ENCODE peak calls at places on chromosomes 6 and 20, in five cellular contexts. One of them, this sample, is unnamed.

GRCh38 chr6:132902866-132903265 is 88.5 kb downstream of the RPS12 start:
- DNase-seq in A549: no peak
- DNase-seq in CD8-positive, alpha-beta memory T cell: no peak
- DNase-seq in Peyer's patch: no peak
- DNase-seq in tibial artery: no peak
- DNase-seq in this sample: no peak

GRCh38 chr6:166244353-166245045 is 63.7 kb downstream of the PRR18 start:
- DNase-seq in tibial artery: no peak
- DNase-seq in Peyer's patch: no peak
- DNase-seq in CD8-positive, alpha-beta memory T cell: no peak
- DNase-seq in A549: no peak
- DNase-seq in this sample: no peak

GRCh38 chr20:23156170-23156841 is 70.2 kb upstream of the CD93 start:
- DNase-seq in Peyer's patch: no peak
- DNase-seq in CD8-positive, alpha-beta memory T cell: no peak
- DNase-seq in A549: peak; percentile 52
- DNase-seq in tibial artery: peak; percentile 79
- DNase-seq in this sample: no peak

GRCh38 chr6:1390805-1391511 is 1.6 kb downstream of the FOXF2 start:
- DNase-seq in Peyer's patch: no peak
- DNase-seq in A549: no peak
- DNase-seq in tibial artery: no peak
- DNase-seq in CD8-positive, alpha-beta memory T cell: no peak
- DNase-seq in this sample: no peak

GRCh38 chr20:62063981-62064787 is 1.5 kb downstream of the TAF4 start:
- DNase-seq in A549: no peak
- DNase-seq in CD8-positive, alpha-beta memory T cell: no peak
- DNase-seq in tibial artery: no peak
- DNase-seq in Peyer's patch: peak; percentile 74
- DNase-seq in this sample: peak; percentile 64

GRCh38 chr20:33568378-33569289 is 78.7 kb downstream of the CBFA2T2 start:
- DNase-seq in CD8-positive, alpha-beta memory T cell: no peak
- DNase-seq in tibial artery: no peak
- DNase-seq in A549: no peak
- DNase-seq in Peyer's patch: no peak
- DNase-seq in this sample: no peak

GRCh38 chr6:169048185-169048584 is 205.5 kb downstream of the THBS2 start:
- DNase-seq in Peyer's patch: no peak
- DNase-seq in A549: no peak
- DNase-seq in CD8-positive, alpha-beta memory T cell: no peak
- DNase-seq in tibial artery: no peak
- DNase-seq in this sample: no peak

GRCh38 chr6:10412948-10413849 is 1.7 kb downstream of the TFAP2A start:
- DNase-seq in A549: no peak
- DNase-seq in tibial artery: no peak
- DNase-seq in Peyer's patch: peak; percentile 50
- DNase-seq in CD8-positive, alpha-beta memory T cell: no peak
- DNase-seq in this sample: no peak

GRCh38 chr20:22563062-22563965 is 21.1 kb downstream of the FOXA2 start:
- DNase-seq in CD8-positive, alpha-beta memory T cell: no peak
- DNase-seq in tibial artery: no peak
- DNase-seq in Peyer's patch: no peak
- DNase-seq in A549: no peak
- DNase-seq in this sample: no peak

GRCh38 chr20:13396036-13396435 is 175.0 kb downstream of the ISM1 start:
- DNase-seq in tibial artery: no peak
- DNase-seq in CD8-positive, alpha-beta memory T cell: no peak
- DNase-seq in Peyer's patch: no peak
- DNase-seq in A549: no peak
- DNase-seq in this sample: no peak

GRCh38 chr6:69308584-69308983 is 488.2 kb downstream of the LMBRD1 start:
- DNase-seq in tibial artery: no peak
- DNase-seq in CD8-positive, alpha-beta memory T cell: no peak
- DNase-seq in Peyer's patch: no peak
- DNase-seq in A549: no peak
- DNase-seq in this sample: no peak

GRCh38 chr20:19828233-19828632 is 70.2 kb downstream of the RIN2 start:
- DNase-seq in A549: peak; percentile 64
- DNase-seq in tibial artery: no peak
- DNase-seq in CD8-positive, alpha-beta memory T cell: no peak
- DNase-seq in Peyer's patch: no peak
- DNase-seq in this sample: peak; percentile 18
- H3K4me1 ChIP-seq in A549: peaks cover 21% of the 10 kb centered on the region
- H3K4me1 ChIP-seq in tibial artery: no peaks in the 10 kb centered on the region
- H3K4me1 ChIP-seq in CD8-positive, alpha-beta memory T cell: no peaks in the 10 kb centered on the region
- H3K4me1 ChIP-seq in Peyer's patch: no peaks in the 10 kb centered on the region
- H3K4me1 ChIP-seq in this sample: no peaks in the 10 kb centered on the region

GRCh38 chr6:15502451-15503345 is 160.1 kb downstream of the DTNBP1 start:
- DNase-seq in A549: no peak
- DNase-seq in Peyer's patch: no peak
- DNase-seq in CD8-positive, alpha-beta memory T cell: no peak
- DNase-seq in tibial artery: no peak
- DNase-seq in this sample: no peak
- H3K4me1 ChIP-seq in A549: peaks cover 3% of the 10 kb centered on the region
- H3K4me1 ChIP-seq in Peyer's patch: no peaks in the 10 kb centered on the region
- H3K4me1 ChIP-seq in CD8-positive, alpha-beta memory T cell: no peaks in the 10 kb centered on the region
- H3K4me1 ChIP-seq in tibial artery: peaks cover 3% of the 10 kb centered on the region
- H3K4me1 ChIP-seq in this sample: no peaks in the 10 kb centered on the region

GRCh38 chr6:47064274-47064673 is 22.1 kb upstream of the ADGRF1 start:
- DNase-seq in CD8-positive, alpha-beta memory T cell: no peak
- DNase-seq in Peyer's patch: no peak
- DNase-seq in A549: no peak
- DNase-seq in tibial artery: no peak
- DNase-seq in this sample: no peak
- H3K4me1 ChIP-seq in CD8-positive, alpha-beta memory T cell: no peaks in the 10 kb centered on the region
- H3K4me1 ChIP-seq in Peyer's patch: no peaks in the 10 kb centered on the region
- H3K4me1 ChIP-seq in A549: no peaks in the 10 kb centered on the region
- H3K4me1 ChIP-seq in tibial artery: no peaks in the 10 kb centered on the region
- H3K4me1 ChIP-seq in this sample: no peaks in the 10 kb centered on the region

DNA sequence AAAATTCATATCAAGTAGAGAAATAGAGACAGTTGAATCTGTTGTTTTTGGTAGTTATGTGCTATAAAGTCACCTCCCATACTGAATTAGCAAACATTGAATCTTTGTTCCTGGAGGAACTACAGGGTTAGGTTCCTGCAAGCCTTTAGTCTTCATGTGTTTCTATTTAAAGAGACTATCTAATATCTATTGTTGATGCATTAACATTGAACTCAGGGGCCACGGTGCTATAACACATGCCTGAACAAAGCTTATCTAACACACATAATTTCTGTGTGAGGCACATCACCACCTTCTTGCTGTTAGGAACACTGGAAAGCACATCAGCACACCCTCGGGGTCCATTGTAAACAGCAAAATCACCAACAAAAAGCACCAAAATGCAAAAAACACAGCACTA is 21.2 kb downstream of the ARFGEF2 start:
- DNase-seq in A549: no peak
- DNase-seq in Peyer's patch: no peak
- DNase-seq in tibial artery: no peak
- DNase-seq in CD8-positive, alpha-beta memory T cell: no peak
- DNase-seq in this sample: no peak
- H3K4me1 ChIP-seq in A549: peaks cover 9% of the 10 kb centered on the region
- H3K4me1 ChIP-seq in Peyer's patch: no peaks in the 10 kb centered on the region
- H3K4me1 ChIP-seq in tibial artery: no peaks in the 10 kb centered on the region
- H3K4me1 ChIP-seq in CD8-positive, alpha-beta memory T cell: no peaks in the 10 kb centered on the region
- H3K4me1 ChIP-seq in this sample: no peaks in the 10 kb centered on the region

GRCh38 chr6:16319813-16320532 is 81.6 kb downstream of the GMPR start:
- DNase-seq in CD8-positive, alpha-beta memory T cell: peak; percentile 85
- DNase-seq in Peyer's patch: no peak
- DNase-seq in tibial artery: peak; percentile 87
- DNase-seq in A549: no peak
- DNase-seq in this sample: peak; percentile 40
- H3K4me1 ChIP-seq in CD8-positive, alpha-beta memory T cell: peaks cover 71% of the 10 kb centered on the region
- H3K4me1 ChIP-seq in Peyer's patch: no peaks in the 10 kb centered on the region
- H3K4me1 ChIP-seq in tibial artery: no peaks in the 10 kb centered on the region
- H3K4me1 ChIP-seq in A549: peaks cover 9% of the 10 kb centered on the region
- H3K4me1 ChIP-seq in this sample: peaks cover 4% of the 10 kb centered on the region

DNA sequence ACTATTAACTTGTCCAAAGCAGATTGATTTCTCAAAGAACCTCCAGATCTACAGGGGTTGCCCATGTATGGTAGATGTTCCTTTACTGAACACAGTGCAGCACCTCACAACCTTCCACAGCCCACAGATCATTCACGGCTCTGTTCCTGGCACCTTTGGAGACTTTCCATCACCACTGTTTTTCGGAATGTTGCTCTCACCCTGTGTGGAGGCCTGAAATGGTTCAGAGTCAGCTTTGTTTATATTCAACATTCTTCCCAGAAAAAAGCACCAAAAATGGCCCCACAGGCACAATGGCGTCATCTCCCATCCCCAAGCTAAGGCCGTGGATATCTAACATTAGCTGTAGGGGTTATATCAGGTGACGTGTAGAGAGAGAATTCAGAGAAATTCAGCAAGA is 74.7 kb downstream of the DHX35 start:
- DNase-seq in A549: no peak
- DNase-seq in CD8-positive, alpha-beta memory T cell: no peak
- DNase-seq in Peyer's patch: no peak
- DNase-seq in tibial artery: no peak
- DNase-seq in this sample: no peak
- H3K4me1 ChIP-seq in A549: no peaks in the 10 kb centered on the region
- H3K4me1 ChIP-seq in CD8-positive, alpha-beta memory T cell: no peaks in the 10 kb centered on the region
- H3K4me1 ChIP-seq in Peyer's patch: no peaks in the 10 kb centered on the region
- H3K4me1 ChIP-seq in tibial artery: no peaks in the 10 kb centered on the region
- H3K4me1 ChIP-seq in this sample: no peaks in the 10 kb centered on the region